ENCODE peak calls at places on chromosomes 7 and 10, in ten cellular contexts. T is tibial nerve, D is uterus, Z is esophagus muscularis mucosa, L is ovary, U is stomach, N is body of pancreas, S is gastrocnemius medialis, J is Peyer's patch, Y is breast epithelium. W is an unnamed sample.
A peak's percentile ranks its signal among the peaks of the same experiment; 100 is the strongest.

GRCh38 chr10:22958338-22958737 is 30.5 kb downstream of the ARMC3 start:
- DNase-seq in T (no peak), D (no peak), Z (no peak), L (no peak), U (no peak), N (no peak), S (no peak), J (no peak), Y (no peak), W (no peak)

GRCh38 chr10:130481076-130481930 is 345.1 kb downstream of the GLRX3 start:
- DNase-seq in T (no peak), D (no peak), Z (no peak), L (no peak), U (no peak), N (no peak), S (no peak), J (no peak), Y (no peak), W (no peak)

GRCh38 chr7:88806280-88807037 is 10.9 kb upstream of the TEX47 start:
- DNase-seq in T (no peak), D (no peak), Z (no peak), L (no peak), U (no peak), N (no peak), S (no peak), J (no peak), Y (no peak), W (no peak)

GRCh38 chr7:155948423-155948822 is 136.2 kb upstream of the SHH start:
- DNase-seq in T (no peak), D (no peak), Z (peak; percentile 88), L (no peak), U (peak; percentile 23), N (no peak), S (no peak), J (no peak), Y (no peak), W (no peak)

GRCh38 chr7:92684274-92684673 is 94.1 kb upstream of the FAM133B start:
- DNase-seq in T (no peak), D (no peak), Z (no peak), L (no peak), U (no peak), N (no peak), S (no peak), J (no peak), Y (no peak), W (no peak)

GRCh38 chr7:85612514-85612913 is 425.7 kb upstream of the SEMA3D start:
- DNase-seq in T (no peak), D (no peak), Z (no peak), L (no peak), U (no peak), N (no peak), S (no peak), J (no peak), Y (no peak), W (no peak)

GRCh38 chr7:98754041-98754479 is 115.8 kb downstream of the TMEM130 start:
- DNase-seq in T (no peak), D (no peak), Z (no peak), L (no peak), U (no peak), N (no peak), S (no peak), J (no peak), Y (no peak), W (no peak)

GRCh38 chr7:5183899-5184298 is 6.1 kb upstream of the WIPI2 start:
- DNase-seq in T (no peak), D (no peak), Z (no peak), L (no peak), U (no peak), N (no peak), S (no peak), J (no peak), Y (no peak), W (no peak)

GRCh38 chr7:129134356-129134972 is 10.0 kb upstream of the TSPAN33 start:
- DNase-seq in T (no peak), D (no peak), Z (no peak), L (no peak), U (no peak), N (no peak), S (no peak), J (no peak), Y (no peak), W (no peak)

GRCh38 chr10:127649642-127650041 is 87.3 kb upstream of the FOXI2 start:
- DNase-seq in T (no peak), D (no peak), Z (no peak), L (no peak), U (no peak), N (no peak), S (no peak), J (no peak), Y (no peak), W (no peak)

GRCh38 chr10:14904316-14904732 is 25.7 kb downstream of the SUV39H2 start:
- DNase-seq in T (peak; percentile 23), D (no peak), Z (no peak), L (no peak), U (no peak), N (no peak), S (no peak), J (no peak), Y (no peak), W (no peak)

GRCh38 chr7:34093276-34093675 is 187.9 kb downstream of the BMPER start:
- DNase-seq in T (no peak), D (no peak), Z (no peak), L (no peak), U (no peak), N (no peak), S (no peak), J (no peak), Y (no peak), W (no peak)

GRCh38 chr10:124106241-124106905 is 13.0 kb upstream of the CHST15 start:
- DNase-seq in T (peak; percentile 75), D (peak; percentile 87), Z (peak; percentile 96), L (peak; percentile 93), U (peak; percentile 77), N (peak; percentile 89), S (peak; percentile 37), J (no peak), Y (peak; percentile 87), W (peak; percentile 92)

GRCh38 chr7:137909042-137909441 is 62.3 kb upstream of the DGKI start:
- DNase-seq in T (peak; percentile 58), D (peak; percentile 69), Z (no peak), L (peak; percentile 60), U (no peak), N (no peak), S (no peak), J (no peak), Y (no peak), W (no peak)

GRCh38 chr7:138243430-138243829 is 167.2 kb downstream of the AKR1D1 start:
- DNase-seq in T (no peak), D (peak; percentile 20), Z (no peak), L (no peak), U (peak; percentile 59), N (peak; percentile 83), S (no peak), J (no peak), Y (no peak), W (no peak)

GRCh38 chr7:19708397-19709248 is at the start of gene POLR1F:
- DNase-seq in T (peak; percentile 89), D (peak; percentile 93), Z (peak; percentile 97), L (peak; percentile 94), U (peak; percentile 95), N (peak; percentile 94), S (peak; percentile 90), J (peak; percentile 95), Y (peak; percentile 89), W (peak; percentile 93)
- TF ChIP-seq POLR2A in T (peak; percentile 74), D (peak; percentile 78), Z (peak; percentile 61), L (peak; percentile 77), U (no peak), N (peak; percentile 97), S (peak; percentile 71), J (peak; percentile 80), Y (peak; percentile 88), W (peak; percentile 88)

DNA sequence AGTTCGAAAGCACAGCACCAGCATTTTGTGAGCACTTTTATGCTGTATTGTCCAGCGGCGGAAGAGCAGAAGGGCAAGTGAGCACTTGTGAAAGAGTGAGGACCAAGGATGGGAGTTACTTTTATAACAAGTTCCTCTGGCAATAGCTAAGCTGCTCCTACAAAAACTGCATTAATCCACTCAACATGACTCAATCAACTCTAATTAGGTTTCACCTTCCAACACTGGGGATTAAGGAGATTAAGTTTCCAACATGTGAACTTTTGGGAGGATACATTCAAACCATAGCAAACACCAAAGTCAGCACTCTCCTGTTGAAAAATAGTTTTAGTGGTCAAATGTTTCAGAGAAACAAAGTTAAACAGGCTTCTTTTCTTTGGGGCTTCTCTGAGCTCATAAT is 844.5 kb downstream of the REEP3 start:
- DNase-seq in T (no peak), D (no peak), Z (no peak), L (no peak), U (no peak), N (no peak), S (no peak), J (no peak), Y (no peak), W (no peak)
- H3K27ac ChIP-seq in T (no peak overlapping the region), D (no peak overlapping the region), Z (no peak overlapping the region), L (no peak overlapping the region), U (no peak overlapping the region), N (no peak overlapping the region), S (no peak overlapping the region), J (no peak overlapping the region), Y (no peak overlapping the region), W (no peak overlapping the region)

GRCh38 chr7:18413447-18413846 is 82.1 kb upstream of the HDAC9 start:
- DNase-seq in T (no peak), D (no peak), Z (no peak), L (no peak), U (no peak), N (no peak), S (no peak), J (no peak), Y (no peak), W (no peak)

GRCh38 chr7:18405731-18406130 is 89.8 kb upstream of the HDAC9 start:
- DNase-seq in T (no peak), D (no peak), Z (no peak), L (no peak), U (no peak), N (no peak), S (no peak), J (no peak), Y (no peak), W (no peak)

GRCh38 chr7:18408461-18408860 is 87.1 kb upstream of the HDAC9 start:
- DNase-seq in T (no peak), D (peak; percentile 46), Z (no peak), L (no peak), U (no peak), N (no peak), S (no peak), J (no peak), Y (no peak), W (peak; percentile 30)

GRCh38 chr7:18407385-18407784 is 88.2 kb upstream of the HDAC9 start:
- DNase-seq in T (no peak), D (no peak), Z (no peak), L (no peak), U (no peak), N (no peak), S (no peak), J (no peak), Y (no peak), W (no peak)

GRCh38 chr7:18408868-18409267 is 86.7 kb upstream of the HDAC9 start:
- DNase-seq in T (no peak), D (no peak), Z (no peak), L (no peak), U (no peak), N (no peak), S (no peak), J (no peak), Y (no peak), W (no peak)
- H3K4me1 ChIP-seq in T (no peaks in the 10 kb centered on the region), D (no peaks in the 10 kb centered on the region), Z (no peaks in the 10 kb centered on the region), L (no peaks in the 10 kb centered on the region), U (no peaks in the 10 kb centered on the region), N (no peaks in the 10 kb centered on the region), S (no peaks in the 10 kb centered on the region), J (no peaks in the 10 kb centered on the region), Y (no peaks in the 10 kb centered on the region), W (no peaks in the 10 kb centered on the region)

GRCh38 chr7:28823582-28823981 is 134.5 kb downstream of the TRIL start:
- DNase-seq in T (no peak), D (no peak), Z (no peak), L (no peak), U (no peak), N (no peak), S (no peak), J (no peak), Y (no peak), W (no peak)
- TF ChIP-seq POLR2A in T (no peak), D (no peak), Z (no peak), L (no peak), U (no peak), N (no peak), S (no peak), J (no peak), Y (no peak), W (no peak)